ENCODE peak calls at places on chromosome 16, in seven cellular contexts. O is GDM1; Q is IMR-90; V is stimulated activated CD4-positive, alpha-beta T cell treated with anti-CD3 and anti-CD28 coated beads, Interleukin-4, amount 100 ng/mL, for 1 hour; C is caudate nucleus; P is NCI-H1048; L is skeletal muscle cell. W is an unnamed sample.

GRCh38 chr16:57603110-57604024 is 25.1 kb upstream of the ADGRG1 start:
- DNase-seq in L (no peak), O (no peak), P (no peak), Q (no peak), C (no peak), V (no peak), W (no peak)

GRCh38 chr16:65415460-65415859 is 293.6 kb upstream of the CDH11 start:
- DNase-seq in O (no peak), C (no peak), L (no peak), Q (peak; percentile 12), P (no peak), V (no peak), W (no peak)

GRCh38 chr16:15599303-15600070 is 43.5 kb downstream of the MARF1 start:
- DNase-seq in O (no peak), P (no peak), L (no peak), Q (no peak), V (no peak), C (no peak), W (no peak)

GRCh38 chr16:1261131-1261917 is 5.5 kb downstream of the TPSD1 start:
- DNase-seq in O (no peak), Q (no peak), V (no peak), L (no peak), P (no peak), C (no peak), W (no peak)

GRCh38 chr16:30527635-30528178 is 1.3 kb upstream of the ZNF768 start:
- DNase-seq in C (no peak), L (no peak), O (peak; percentile 55), P (no peak), Q (no peak), V (no peak), W (no peak)

GRCh38 chr16:30473231-30474061 is 904 bp downstream of the ITGAL start:
- DNase-seq in O (peak; percentile 21), Q (no peak), C (no peak), P (no peak), L (no peak), V (peak; percentile 74), W (no peak)

GRCh38 chr16:87860553-87861299 is 8.6 kb downstream of the SLC7A5 start:
- DNase-seq in O (no peak), Q (peak; percentile 78), L (peak; percentile 59), P (no peak), V (no peak), C (no peak), W (no peak)

GRCh38 chr16:4415538-4416199 is 727 bp downstream of the CORO7 start:
- DNase-seq in C (no peak), L (no peak), P (no peak), Q (no peak), V (peak; percentile 57), O (peak; percentile 76), W (peak; percentile 43)

GRCh38 chr16:56413381-56413780 is 12.0 kb downstream of the AMFR start:
- DNase-seq in O (no peak), V (no peak), Q (no peak), P (no peak), C (no peak), L (no peak), W (no peak)

GRCh38 chr16:84774810-84775209 is 45.0 kb upstream of the CRISPLD2 start:
- DNase-seq in V (no peak), O (no peak), Q (peak; percentile 98), P (no peak), C (no peak), L (peak; percentile 90), W (no peak)

GRCh38 chr16:68246121-68246520 is 948 bp downstream of the PLA2G15 start:
- DNase-seq in P (no peak), L (no peak), C (no peak), O (no peak), Q (no peak), V (no peak), W (no peak)

GRCh38 chr16:46970089-46970488 is 3.4 kb downstream of the DNAJA2 start:
- DNase-seq in Q (no peak), L (no peak), V (no peak), C (no peak), O (no peak), P (no peak), W (no peak)

GRCh38 chr16:50286681-50287080 is 20.3 kb downstream of the ADCY7 start:
- DNase-seq in Q (no peak), L (no peak), C (no peak), P (no peak), O (no peak), V (no peak), W (no peak)

GRCh38 chr16:67547423-67548264 is 14.7 kb upstream of the CTCF start:
- DNase-seq in V (peak; percentile 24), P (no peak), Q (no peak), L (no peak), C (no peak), O (peak; percentile 53), W (no peak)

GRCh38 chr16:67796099-67796718 is 10.2 kb downstream of the RANBP10 start:
- DNase-seq in L (no peak), C (no peak), Q (no peak), V (no peak), O (no peak), P (no peak), W (no peak)

GRCh38 chr16:13453938-13454553 is 465.9 kb upstream of the ERCC4 start:
- DNase-seq in L (no peak), O (peak; percentile 35), C (no peak), Q (no peak), P (no peak), V (peak; percentile 9), W (no peak)

GRCh38 chr16:82700541-82701240 is 73.9 kb downstream of the CDH13 start:
- DNase-seq in L (no peak), C (no peak), Q (peak; percentile 78), P (no peak), O (no peak), V (no peak), W (no peak)

GRCh38 chr16:75385507-75386152 is 47.7 kb downstream of the CFDP1 start:
- DNase-seq in O (peak; percentile 15), L (peak; percentile 63), C (no peak), P (no peak), Q (peak; percentile 88), V (no peak), W (no peak)

GRCh38 chr16:2737895-2738418 is 14.5 kb upstream of the SRRM2 start:
- DNase-seq in P (no peak), V (no peak), O (no peak), C (no peak), L (no peak), Q (no peak), W (no peak)

GRCh38 chr16:54505479-54506247 is 219.1 kb upstream of the IRX3 start:
- DNase-seq in V (no peak), L (no peak), O (peak; percentile 1), C (no peak), Q (no peak), P (no peak), W (no peak)

GRCh38 chr16:88541109-88541508 is 29.1 kb upstream of the ZC3H18 start:
- DNase-seq in V (no peak), P (no peak), L (no peak), Q (no peak), O (no peak), C (no peak), W (no peak)

GRCh38 chr16:13829712-13830304 is 90.1 kb upstream of the ERCC4 start:
- DNase-seq in V (no peak), L (no peak), Q (no peak), P (no peak), O (no peak), C (no peak), W (no peak)

GRCh38 chr16:67672739-67673662 is 6.4 kb downstream of the C16orf86 start:
- DNase-seq in V (peak; percentile 48), L (peak; percentile 22), O (peak; percentile 4), P (no peak), C (peak; percentile 35), Q (peak; percentile 67), W (peak; percentile 70)

GRCh38 chr16:85689285-85689949 is 663 bp upstream of the GINS2 start:
- DNase-seq in V (no peak), C (no peak), O (no peak), P (no peak), L (no peak), Q (no peak), W (no peak)

GRCh38 chr16:62036807-62037135 is 533 bp upstream of the CDH8 start:
- DNase-seq in L (no peak), V (no peak), C (no peak), P (no peak), Q (no peak), O (no peak), W (no peak)

GRCh38 chr16:54862529-54862928 is 68.1 kb upstream of the IRX5 start:
- DNase-seq in P (no peak), C (no peak), L (no peak), V (no peak), Q (no peak), O (no peak), W (no peak)

GRCh38 chr16:23058576-23058975 is 90.7 kb downstream of the USP31 start:
- DNase-seq in L (no peak), P (no peak), Q (no peak), V (no peak), C (peak; percentile 53), O (no peak), W (peak; percentile 83)

GRCh38 chr16:67184453-67185002 is 765 bp upstream of the MATCAP1 start:
- DNase-seq in L (no peak), P (no peak), V (no peak), C (no peak), O (no peak), Q (no peak), W (no peak)

GRCh38 chr16:8109510-8110369 is 480.6 kb downstream of the TMEM114 start:
- DNase-seq in V (no peak), O (no peak), P (no peak), Q (no peak), L (no peak), C (no peak), W (no peak)

GRCh38 chr16:554640-555413 is 5.4 kb upstream of the PRR35 start:
- DNase-seq in V (no peak), P (no peak), C (no peak), O (no peak), L (no peak), Q (peak; percentile 52), W (no peak)

GRCh38 chr16:31402687-31403086 is 9.6 kb downstream of the ITGAD start:
- DNase-seq in O (no peak), L (no peak), P (no peak), V (no peak), Q (no peak), C (no peak), W (no peak)

GRCh38 chr16:23296994-23297393 is 5.1 kb upstream of the SCNN1B start:
- DNase-seq in O (no peak), V (no peak), Q (no peak), L (no peak), P (no peak), C (no peak), W (no peak)

GRCh38 chr16:82945420-82946096 is 318.8 kb downstream of the CDH13 start:
- DNase-seq in O (no peak), C (no peak), Q (no peak), L (no peak), P (no peak), V (no peak), W (no peak)

GRCh38 chr16:66399930-66400329 is 27.2 kb upstream of the BEAN1 start:
- DNase-seq in Q (no peak), L (no peak), V (no peak), P (no peak), C (no peak), O (no peak), W (no peak)

GRCh38 chr16:85637061-85637807 is 24.1 kb downstream of the GSE1 start:
- DNase-seq in L (no peak), V (no peak), C (no peak), Q (no peak), P (no peak), O (no peak), W (no peak)

GRCh38 chr16:8271344-8271743 is 319.0 kb downstream of the TMEM114 start:
- DNase-seq in O (no peak), V (no peak), L (no peak), C (no peak), Q (no peak), P (no peak), W (no peak)

GRCh38 chr16:58418601-58419000 is 26.3 kb downstream of the GINS3 start:
- DNase-seq in L (no peak), C (no peak), P (no peak), O (no peak), Q (peak; percentile 27), V (no peak), W (no peak)

GRCh38 chr16:84754353-84754856 is 54.6 kb downstream of the USP10 start:
- DNase-seq in Q (peak; percentile 93), C (no peak), V (peak; percentile 27), L (peak; percentile 83), O (peak; percentile 45), P (no peak), W (no peak)